ENCODE peak calls at places on chromosomes 11 and 22, in six cellular contexts. F is neural progenitor cell, G is fibroblast of lung, P is hepatocyte, Z is HCT116, O is endothelial cell of umbilical vein. Q is an unnamed sample.

GRCh38 chr22:20881231-20881630 is 22.4 kb downstream of the SNAP29 start:
- DNase-seq in F (no peak), G (no peak), P (no peak), Z (no peak), O (no peak), Q (peak)

GRCh38 chr22:42360348-42360747 is 71.9 kb downstream of the NFAM1 start:
- DNase-seq in F (no peak), G (no peak), P (no peak), Z (no peak), O (no peak), Q (no peak)

GRCh38 chr22:26576026-26576680 is 13.8 kb downstream of the TPST2 start:
- DNase-seq in F (no peak), G (no peak), P (no peak), Z (no peak), O (peak), Q (no peak)

GRCh38 chr22:33652596-33652995 is 267.7 kb downstream of the LARGE1 start:
- DNase-seq in F (no peak), G (no peak), P (peak), Z (no peak), O (no peak), Q (peak)

GRCh38 chr11:126312903-126313460 is 9.1 kb downstream of the DCPS start:
- DNase-seq in F (no peak), G (no peak), P (no peak), Z (no peak), O (no peak), Q (no peak)

GRCh38 chr11:70470127-70470526 is 71.8 kb downstream of the CTTN start:
- DNase-seq in F (no peak), G (peak), P (no peak), Z (no peak), O (no peak), Q (no peak)

GRCh38 chr11:126654886-126655806 is 299.7 kb downstream of the ST3GAL4 start:
- DNase-seq in F (no peak), G (no peak), P (no peak), Z (no peak), O (no peak), Q (no peak)

GRCh38 chr11:123751777-123752176 is 2.5 kb downstream of the OR6X1 start:
- DNase-seq in F (no peak), G (no peak), P (no peak), Z (no peak), O (no peak), Q (no peak)

GRCh38 chr22:20316217-20316843 is 3.5 kb downstream of the DGCR6L start:
- DNase-seq in F (peak), G (no peak), P (no peak), Z (no peak), O (no peak), Q (no peak)

GRCh38 chr11:42598341-42598740 is 713.5 kb upstream of the API5 start:
- DNase-seq in F (no peak), G (no peak), P (no peak), Z (no peak), O (no peak), Q (no peak)

GRCh38 chr11:36149538-36150242 is 139.5 kb downstream of the COMMD9 start:
- DNase-seq in F (peak), G (peak), P (peak), Z (peak), O (peak), Q (peak)

GRCh38 chr11:19895776-19896175 is 183.1 kb downstream of the NAV2 start:
- DNase-seq in F (no peak), G (no peak), P (peak), Z (no peak), O (no peak), Q (peak)

GRCh38 chr22:50191041-50191740 is 5.5 kb downstream of the TRABD start:
- DNase-seq in F (no peak), G (no peak), P (no peak), Z (no peak), O (no peak), Q (no peak)

GRCh38 chr11:110125632-110126031 is 32.4 kb downstream of the ZC3H12C start:
- DNase-seq in F (no peak), G (no peak), P (peak), Z (no peak), O (no peak), Q (no peak)

GRCh38 chr11:73326929-73327811 is 19.1 kb downstream of the ARHGEF17 start:
- DNase-seq in F (no peak), G (peak), P (no peak), Z (no peak), O (no peak), Q (peak)

GRCh38 chr11:86800076-86800955 is at the start of gene PRSS23:
- DNase-seq in F (peak), G (peak), P (peak), Z (no peak), O (peak), Q (peak)

GRCh38 chr11:70615036-70615875 is 216.9 kb downstream of the CTTN start:
- DNase-seq in F (no peak), G (no peak), P (no peak), Z (no peak), O (no peak), Q (no peak)

GRCh38 chr22:40477683-40478348 is 107.4 kb downstream of the SGSM3 start:
- DNase-seq in F (no peak), G (no peak), P (no peak), Z (no peak), O (no peak), Q (no peak)

GRCh38 chr11:105202844-105203548 is 63.4 kb upstream of the CARD18 start:
- DNase-seq in F (no peak), G (no peak), P (peak), Z (peak), O (peak), Q (no peak)

GRCh38 chr11:36214484-36214883 is 74.7 kb downstream of the COMMD9 start:
- DNase-seq in F (no peak), G (no peak), P (no peak), Z (no peak), O (no peak), Q (peak)

GRCh38 chr11:111194789-111195188 is 50.7 kb upstream of the POU2AF2 start:
- DNase-seq in F (peak), G (peak), P (no peak), Z (no peak), O (no peak), Q (no peak)

GRCh38 chr11:72637198-72637597 is 37.0 kb downstream of the PDE2A start:
- DNase-seq in F (no peak), G (no peak), P (no peak), Z (peak), O (no peak), Q (no peak)

GRCh38 chr11:129446572-129446971 is 70.9 kb downstream of the BARX2 start:
- DNase-seq in F (no peak), G (no peak), P (no peak), Z (no peak), O (no peak), Q (no peak)

GRCh38 chr11:12043959-12044772 is 35.7 kb upstream of the DKK3 start:
- DNase-seq in F (peak), G (peak), P (peak), Z (peak), O (peak), Q (peak)

GRCh38 chr11:102709211-102709980 is 3.8 kb upstream of the MMP27 start:
- DNase-seq in F (no peak), G (no peak), P (no peak), Z (no peak), O (no peak), Q (no peak)

GRCh38 chr11:103465555-103466140 is 356.4 kb downstream of the DYNC2H1 start:
- DNase-seq in F (no peak), G (peak), P (no peak), Z (no peak), O (no peak), Q (no peak)

GRCh38 chr22:46250783-46251125 is 661 bp upstream of the CDPF1 start:
- DNase-seq in F (no peak), G (no peak), P (no peak), Z (no peak), O (no peak), Q (no peak)

GRCh38 chr11:111120221-111120620 is 125.3 kb upstream of the POU2AF2 start:
- DNase-seq in F (no peak), G (no peak), P (no peak), Z (no peak), O (no peak), Q (no peak)

GRCh38 chr11:637593-638507 is 781 bp downstream of the DRD4 start:
- DNase-seq in F (peak), G (no peak), P (peak), Z (no peak), O (no peak), Q (no peak)
- TF ChIP-seq EZH2 in F (no peak), G (peak), P (peak), Z (no peak), O (peak), Q (no peak)

DNA sequence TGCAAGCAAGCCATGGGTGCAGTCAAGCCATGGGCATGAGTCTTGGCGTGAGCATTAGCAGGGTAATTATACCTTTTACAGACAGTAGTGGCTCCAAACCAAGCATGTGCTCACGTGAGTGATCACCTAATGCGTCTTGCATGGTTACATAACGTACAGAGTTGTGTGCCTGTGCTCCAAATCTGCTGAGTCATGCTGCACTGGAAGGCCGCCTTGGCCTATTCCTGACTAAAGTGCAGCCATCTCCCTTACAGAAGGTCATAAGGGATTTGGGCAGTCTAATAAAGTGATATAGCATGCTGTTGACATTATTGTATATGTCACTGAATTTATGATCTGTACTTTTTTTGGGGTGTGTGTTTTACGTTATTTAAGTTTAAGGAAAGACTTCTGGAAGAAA is 102.4 kb downstream of the ARHGAP42 start:
- DNase-seq in F (no peak), G (peak), P (peak), Z (no peak), O (no peak), Q (no peak)
- H3K27ac ChIP-seq in F (no peak), G (no peak), P (no peak), Z (no peak), O (no peak), Q (peak)

DNA sequence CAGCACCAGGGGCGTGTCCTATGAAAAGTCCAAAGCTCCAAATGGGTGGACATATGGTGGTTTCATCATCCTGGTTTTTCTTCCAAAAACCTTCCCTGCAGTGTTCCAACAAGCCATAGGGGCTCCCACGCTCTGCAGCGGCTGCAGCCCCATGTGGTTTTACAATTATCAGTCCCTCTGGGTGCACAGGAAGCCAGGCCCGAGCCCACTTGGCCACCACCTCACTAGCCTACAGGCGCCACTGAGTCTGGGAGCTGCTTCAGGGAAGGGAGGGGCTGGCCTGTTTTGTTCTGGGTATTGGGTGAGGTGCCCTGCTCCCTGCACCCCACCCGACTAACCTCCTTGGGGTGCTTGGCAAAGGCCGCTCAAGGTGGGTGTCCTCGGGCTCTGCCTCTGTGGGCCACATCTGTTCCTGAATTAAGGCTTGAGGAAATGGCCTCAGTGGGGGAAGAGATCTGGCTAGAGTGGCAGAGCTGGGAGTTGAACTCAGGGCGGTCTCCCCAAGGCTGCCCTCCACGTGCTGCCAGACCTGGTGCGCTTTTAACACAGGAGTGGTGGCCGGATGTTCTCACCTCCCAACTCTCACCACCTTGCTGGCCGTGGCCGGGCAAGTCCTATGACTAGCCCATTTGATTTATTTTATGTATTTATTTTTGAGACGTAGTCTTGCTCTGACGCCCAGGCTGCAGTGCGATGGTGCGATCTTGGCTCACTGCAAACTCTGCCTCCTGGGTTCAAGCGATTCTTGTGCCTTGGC is 5.3 kb upstream of the CDC42BPG start:
- DNase-seq in F (no peak), G (peak), P (no peak), Z (no peak), O (no peak), Q (no peak)
- TF ChIP-seq CTCF in F (no peak), G (peak), P (no peak), Z (no peak), O (no peak), Q (no peak)

GRCh38 chr11:64568041-64568571 is 22.9 kb upstream of the SLC22A12 start:
- DNase-seq in F (no peak), G (no peak), P (no peak), Z (no peak), O (no peak), Q (no peak)

GRCh38 chr11:64570341-64570740 is 20.7 kb upstream of the SLC22A12 start:
- DNase-seq in F (no peak), G (no peak), P (no peak), Z (no peak), O (no peak), Q (no peak)

GRCh38 chr11:64566915-64567882 is 23.8 kb upstream of the SLC22A12 start:
- DNase-seq in F (peak), G (no peak), P (no peak), Z (no peak), O (no peak), Q (peak)

GRCh38 chr11:64569300-64569970 is 21.6 kb upstream of the SLC22A12 start:
- DNase-seq in F (no peak), G (no peak), P (no peak), Z (no peak), O (no peak), Q (no peak)

GRCh38 chr11:64568584-64569140 is 22.4 kb upstream of the SLC22A12 start:
- DNase-seq in F (no peak), G (no peak), P (no peak), Z (no peak), O (no peak), Q (no peak)
- TF ChIP-seq EZH2 in F (no peak), G (no peak), P (no peak), Z (no peak), O (no peak), Q (no peak)

GRCh38 chr11:2379471-2380174 is 2.5 kb downstream of the CD81 start:
- DNase-seq in F (no peak), G (peak), P (no peak), Z (no peak), O (no peak), Q (no peak)
- H3K27ac ChIP-seq in F (no peak), G (peak), P (no peak), Z (peak), O (peak), Q (no peak)

DNA sequence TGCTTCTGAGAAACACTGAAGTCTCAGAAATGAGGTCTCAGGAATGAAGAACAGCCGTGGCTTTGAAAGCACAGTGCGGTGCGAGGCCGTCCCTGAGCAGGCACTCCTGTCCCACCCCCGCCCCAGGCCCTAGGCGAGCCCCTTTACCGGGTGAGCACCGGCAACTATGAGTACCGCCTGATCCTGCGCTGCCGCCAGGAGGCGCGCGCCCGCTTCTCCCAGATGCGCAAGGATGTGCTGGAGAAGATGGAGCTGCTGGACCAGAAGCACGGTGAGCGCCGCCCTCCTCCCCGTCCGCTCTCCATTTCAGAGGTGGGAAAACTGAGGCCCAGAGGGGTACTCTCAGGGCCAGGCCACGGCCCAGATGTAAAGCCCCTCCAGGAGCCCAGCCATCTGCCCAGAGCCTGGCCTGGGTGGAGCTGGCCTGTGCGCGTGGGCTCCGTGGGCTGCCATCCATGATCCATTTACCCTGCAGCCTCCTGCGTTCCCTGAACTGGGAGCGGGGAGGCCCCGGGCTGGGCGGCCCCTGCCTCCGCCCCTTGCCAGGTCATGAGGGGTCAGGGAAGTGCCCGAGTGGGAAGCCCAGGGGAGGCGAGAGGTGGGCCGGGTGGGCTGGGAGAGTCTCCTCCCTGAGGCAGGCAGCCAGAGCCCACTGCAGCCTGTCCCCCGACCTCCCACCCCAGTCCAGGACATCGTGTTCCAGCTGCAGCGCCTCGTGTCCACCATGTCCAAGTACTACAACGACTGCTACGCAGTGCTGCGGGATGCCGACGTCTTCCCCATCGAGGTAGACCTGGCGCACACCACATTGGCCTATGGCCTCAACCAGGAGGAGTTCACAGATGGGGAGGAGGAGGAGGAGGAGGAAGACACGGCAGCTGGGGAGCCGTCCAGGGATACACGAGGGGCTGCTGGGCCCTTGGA is 9.5 kb downstream of the SLC16A8 start:
- DNase-seq in F (peak), G (peak), P (no peak), Z (no peak), O (no peak), Q (no peak)
- TF ChIP-seq CTCF in F (peak), G (peak), P (peak), Z (no peak), O (peak), Q (no peak)

GRCh38 chr11:61580292-61580888 is 486 bp downstream of the SYT7 start:
- DNase-seq in F (peak), G (no peak), P (peak), Z (no peak), O (no peak), Q (no peak)
- TF ChIP-seq EZH2 in F (peak), G (peak), P (no peak), Z (no peak), O (peak), Q (no peak)

GRCh38 chr22:32005453-32005852 is 37.6 kb upstream of the SLC5A1 start:
- DNase-seq in F (no peak), G (peak), P (peak), Z (no peak), O (no peak), Q (peak)
- H3K27ac ChIP-seq in F (no peak), G (no peak), P (peak), Z (no peak), O (no peak), Q (peak)

DNA sequence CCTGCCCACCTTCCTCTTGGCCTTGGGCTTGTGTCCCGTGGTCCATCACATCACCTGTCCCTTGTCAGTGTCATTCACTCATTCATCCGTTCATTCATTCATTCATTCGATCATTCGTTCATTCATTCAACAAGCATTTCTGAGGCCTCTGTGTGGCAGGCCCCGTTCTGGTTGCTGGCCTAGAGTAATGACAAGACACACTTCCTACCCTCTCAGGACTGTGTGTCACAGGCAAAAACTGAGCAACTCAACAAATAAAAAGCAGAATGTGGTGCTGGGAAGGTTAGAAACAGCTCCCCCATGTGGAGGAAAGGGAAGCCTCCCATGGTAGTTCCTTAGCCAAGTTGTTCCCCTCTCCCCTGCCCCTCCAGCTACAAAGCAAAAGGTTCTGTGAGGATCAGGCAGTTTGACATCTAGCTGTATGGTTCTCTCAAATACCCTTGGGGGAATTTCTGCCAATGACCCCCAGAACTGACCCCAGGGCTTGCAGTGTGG is 1.6 kb upstream of the OMP start:
- DNase-seq in F (peak), G (no peak), P (no peak), Z (no peak), O (peak), Q (no peak)
- TF ChIP-seq CTCF in F (peak), G (peak), P (peak), Z (no peak), O (peak), Q (peak)

GRCh38 chr11:32427616-32427934 is 7.8 kb downstream of the WT1 start:
- DNase-seq in F (no peak), G (no peak), P (no peak), Z (no peak), O (no peak), Q (no peak)
- TF ChIP-seq EZH2 in F (peak), G (no peak), P (peak), Z (no peak), O (peak), Q (no peak)